ENCODE peak calls at places on chromosomes 2 and 18, in seven cellular contexts. G is OCI-LY7, D is tibial nerve, T is lower lobe of right lung, I is fibroblast of lung, B is Peyer's patch, R is aorta. N is an unnamed sample. For H3K4me1, the result is how much of the 10 kb centered on the place peaks cover.

GRCh38 chr2:219073413-219074129 is 12.8 kb upstream of the IHH start:
- DNase-seq in I (peak), R (no peak), D (no peak), T (no peak), B (no peak), G (peak), N (no peak)

GRCh38 chr2:102191501-102191900 is 4.7 kb downstream of the IL1RL2 start:
- DNase-seq in B (no peak), T (no peak), D (no peak), R (no peak), G (no peak), I (no peak), N (no peak)

GRCh38 chr2:190468814-190469569 is 60.8 kb downstream of the MFSD6 start:
- DNase-seq in R (no peak), I (peak), T (no peak), D (peak), G (peak), B (no peak), N (no peak)

GRCh38 chr2:18178736-18179349 is 300.4 kb downstream of the KCNS3 start:
- DNase-seq in T (no peak), G (peak), B (no peak), R (no peak), D (no peak), I (peak), N (no peak)

GRCh38 chr2:239593965-239594771 is 193.3 kb upstream of the HDAC4 start:
- DNase-seq in D (peak), I (no peak), T (peak), B (no peak), R (peak), G (no peak), N (peak)

GRCh38 chr2:142877265-142877756 is at the start of gene KYNU:
- DNase-seq in G (no peak), I (peak), T (no peak), R (no peak), B (peak), D (no peak), N (no peak)

GRCh38 chr2:47357475-47357874 is 45.5 kb upstream of the MSH2 start:
- DNase-seq in G (no peak), I (peak), B (no peak), D (no peak), R (no peak), T (no peak), N (no peak)

GRCh38 chr2:97905294-97905693 is 90.5 kb downstream of the TMEM131 start:
- DNase-seq in I (no peak), B (no peak), T (no peak), G (no peak), R (no peak), D (no peak), N (no peak)

GRCh38 chr2:84925336-84925723 is 19.9 kb downstream of the TMSB10 start:
- DNase-seq in G (no peak), B (no peak), R (no peak), T (no peak), I (no peak), D (no peak), N (no peak)

GRCh38 chr18:77127769-77128671 is 4.6 kb downstream of the MBP start:
- DNase-seq in T (no peak), G (peak), B (peak), R (no peak), I (peak), D (no peak), N (peak)
- H3K4me1 ChIP-seq in T (half or more), G (half or more), B (under half), R (under half), I (under half), D (under half), N (half or more)

GRCh38 chr2:64905338-64906024 is 83.7 kb upstream of the SLC1A4 start:
- DNase-seq in T (peak), D (no peak), B (no peak), I (no peak), G (peak), R (no peak), N (no peak)

GRCh38 chr2:64910972-64911433 is 78.2 kb upstream of the SLC1A4 start:
- DNase-seq in G (no peak), B (no peak), T (no peak), I (no peak), R (no peak), D (no peak), N (no peak)

GRCh38 chr2:64904405-64905329 is 84.5 kb upstream of the SLC1A4 start:
- DNase-seq in T (peak), R (no peak), I (no peak), D (no peak), B (no peak), G (no peak), N (no peak)

GRCh38 chr2:64906853-64907536 is 82.2 kb upstream of the SLC1A4 start:
- DNase-seq in D (no peak), G (no peak), T (no peak), I (no peak), R (no peak), B (no peak), N (no peak)

GRCh38 chr2:64908406-64908805 is 80.8 kb upstream of the SLC1A4 start:
- DNase-seq in I (no peak), D (no peak), B (no peak), T (no peak), R (no peak), G (no peak), N (no peak)
- H3K4me1 ChIP-seq in I (under half), D (under half), B (under half), T (under half), R (under half), G (under half), N (under half)

DNA sequence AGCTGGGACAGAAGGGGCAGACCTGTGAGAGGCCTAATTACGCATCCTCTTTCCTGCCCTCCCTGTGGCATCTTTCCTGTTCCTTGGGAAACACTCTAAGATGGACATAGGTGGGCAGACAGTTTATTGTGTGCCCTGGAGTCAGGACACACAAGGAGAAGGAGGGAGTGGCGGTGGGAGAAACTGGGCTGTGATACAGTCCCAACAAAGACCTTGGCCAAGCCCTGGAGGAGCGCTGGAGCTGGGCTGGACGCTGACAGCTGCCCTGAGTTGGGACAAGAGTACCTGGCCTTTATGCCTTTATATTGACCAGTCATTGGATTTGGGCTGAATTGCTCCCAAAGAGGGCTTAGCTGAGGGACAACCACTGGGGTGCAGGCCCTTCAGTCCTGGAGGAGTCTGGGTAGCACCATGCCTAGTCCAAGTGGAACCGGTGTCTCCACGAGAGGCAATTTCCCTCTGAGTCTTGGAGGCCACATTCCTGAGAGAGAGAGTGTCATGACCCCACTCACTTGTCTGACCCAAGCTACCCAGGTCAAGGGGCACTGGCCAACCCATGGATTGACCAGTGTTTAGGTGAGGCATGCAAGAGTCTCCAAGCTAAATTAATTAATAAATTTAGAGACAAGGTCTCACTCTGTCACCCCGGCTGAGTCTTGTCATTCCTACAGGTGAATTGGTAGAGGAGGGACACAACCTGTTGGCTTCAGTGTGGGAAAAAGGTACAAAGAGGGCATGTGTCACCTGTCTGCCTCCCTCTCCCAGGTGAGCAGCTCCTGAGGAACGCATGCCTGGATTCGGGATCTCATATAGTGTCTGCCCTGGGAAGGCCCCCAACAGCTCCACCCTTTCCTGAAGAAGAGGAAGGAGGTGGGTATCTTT is 107.1 kb upstream of the ST3GAL5 start:
- DNase-seq in T (no peak), D (no peak), B (no peak), G (no peak), R (no peak), I (no peak), N (no peak)
- H3K4me1 ChIP-seq in T (half or more), D (half or more), B (under half), G (under half), R (under half), I (under half), N (half or more)

GRCh38 chr2:96823203-96823602 is 7.1 kb downstream of the CNNM3 start:
- DNase-seq in G (no peak), T (no peak), I (no peak), R (no peak), B (no peak), D (no peak), N (no peak)
- H3K4me1 ChIP-seq in G (under half), T (half or more), I (under half), R (under half), B (under half), D (half or more), N (under half)

GRCh38 chr2:9231291-9232165 is 24.9 kb downstream of the ASAP2 start:
- DNase-seq in T (peak), D (no peak), I (no peak), G (no peak), B (no peak), R (peak), N (peak)

GRCh38 chr2:9232166-9232479 is 25.5 kb downstream of the ASAP2 start:
- DNase-seq in D (no peak), B (no peak), G (no peak), I (no peak), T (no peak), R (no peak), N (no peak)

GRCh38 chr2:9230051-9230802 is 23.6 kb downstream of the ASAP2 start:
- DNase-seq in D (no peak), G (no peak), I (peak), R (peak), B (no peak), T (no peak), N (no peak)

GRCh38 chr2:9229470-9229820 is 22.8 kb downstream of the ASAP2 start:
- DNase-seq in T (no peak), G (no peak), I (no peak), B (no peak), D (no peak), R (no peak), N (peak)

GRCh38 chr2:9230881-9231280 is 24.3 kb downstream of the ASAP2 start:
- DNase-seq in G (no peak), D (no peak), B (no peak), I (no peak), R (no peak), T (no peak), N (no peak)
- H3K4me1 ChIP-seq in G (under half), D (half or more), B (under half), I (under half), R (under half), T (half or more), N (half or more)

DNA sequence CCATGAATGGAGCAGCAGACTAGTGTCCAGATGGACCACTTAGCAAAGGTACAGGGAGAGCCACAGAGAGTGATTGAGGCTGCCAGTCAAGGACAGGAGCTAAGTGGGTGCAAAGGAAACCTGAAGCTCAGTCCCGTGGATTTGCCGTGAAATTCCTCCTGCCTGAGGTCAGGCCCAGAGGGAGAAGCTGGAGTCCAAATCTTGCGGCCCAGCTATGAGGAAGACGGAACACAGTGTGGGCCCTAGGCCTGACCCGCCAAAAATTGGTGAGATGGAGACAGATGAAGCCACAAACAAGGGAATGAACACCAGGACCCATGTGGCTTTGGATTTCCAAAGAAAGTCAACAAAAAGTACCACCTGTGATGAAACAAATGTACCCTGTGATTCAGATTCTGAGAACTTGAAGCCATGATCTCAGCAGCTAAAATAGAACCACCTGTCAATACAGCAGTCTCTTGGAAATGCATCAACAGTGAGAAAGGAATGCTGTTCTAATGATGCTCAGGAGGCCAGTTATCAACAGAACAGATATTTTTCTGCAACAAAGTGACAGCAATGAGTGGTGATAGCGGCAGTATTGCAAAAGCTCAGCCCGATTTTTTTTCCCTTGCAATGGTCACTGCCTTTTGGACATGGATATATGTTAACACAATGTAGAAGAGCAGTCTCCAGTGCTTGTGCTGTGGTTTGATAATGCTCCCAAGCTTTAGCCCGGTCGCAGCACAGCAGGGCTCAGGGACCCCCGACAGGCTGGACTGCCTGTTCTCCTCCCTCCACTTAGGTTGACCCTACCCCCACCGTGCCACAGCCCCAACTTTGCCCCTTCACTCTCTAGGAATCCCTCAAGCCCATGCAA is 10.7 kb downstream of the COL6A3 start:
- DNase-seq in R (no peak), I (peak), B (no peak), G (no peak), T (no peak), D (peak), N (no peak)
- H3K4me1 ChIP-seq in R (under half), I (under half), B (under half), G (under half), T (under half), D (under half), N (under half)

GRCh38 chr2:56199492-56199891 is 15.7 kb downstream of the CCDC85A start:
- DNase-seq in G (no peak), R (no peak), T (no peak), I (no peak), B (no peak), D (no peak), N (no peak)
- H3K4me1 ChIP-seq in G (under half), R (under half), T (under half), I (under half), B (under half), D (under half), N (under half)

DNA sequence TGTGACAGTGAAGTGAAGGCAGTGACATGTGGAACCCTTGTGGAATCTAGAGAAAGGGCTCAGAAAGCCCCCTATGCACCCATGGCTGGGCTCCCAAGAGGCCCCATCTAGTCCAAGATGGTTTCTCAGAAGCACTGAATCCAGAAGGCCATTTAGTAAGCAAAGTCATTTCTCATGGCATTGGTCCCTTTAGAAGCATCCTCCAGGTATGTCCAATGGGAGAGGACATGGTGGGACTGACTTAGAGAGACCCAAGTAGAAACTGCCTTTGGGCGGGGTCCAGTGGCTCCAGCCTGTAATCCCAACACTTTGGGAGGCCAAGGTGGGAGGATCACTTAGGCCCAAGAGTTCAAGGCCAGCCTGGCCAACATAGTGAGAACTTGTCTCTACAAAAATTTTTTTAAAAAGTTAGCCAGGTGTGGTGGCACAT is 72.5 kb upstream of the RMDN2 start:
- DNase-seq in G (no peak), D (no peak), B (no peak), T (no peak), I (no peak), R (no peak), N (no peak)
- H3K4me1 ChIP-seq in G (under half), D (under half), B (under half), T (under half), I (under half), R (under half), N (under half)

N was measured in left lung.